ENCODE peak calls at places on chromosomes 1 and 21, in five cellular contexts. M is Calu3; O is AG09319; B is iris pigment epithelial cell; T is NK-92 treated with Interleukin-12 subunit alpha and Interleukin-12 subunit beta, amount 100 ng/mL, for 24 hours. H is an unnamed sample.

GRCh38 chr1:228226141-228226874 is 18.5 kb downstream of the OBSCN start:
- DNase-seq in M (no peak), O (no peak), B (no peak), T (no peak), H (no peak)

GRCh38 chr1:53393325-53393792 is 65.5 kb upstream of the LRP8 start:
- DNase-seq in M (peak; percentile 87), O (no peak), B (peak; percentile 50), T (peak; percentile 48), H (peak; percentile 71)

GRCh38 chr1:229203030-229203751 is 67.7 kb upstream of the RAB4A start:
- DNase-seq in M (peak; percentile 54), O (no peak), B (peak; percentile 75), T (no peak), H (no peak)

GRCh38 chr1:186139706-186140105 is 235.3 kb downstream of the TPR start:
- DNase-seq in M (no peak), O (peak; percentile 12), B (peak; percentile 84), T (no peak), H (no peak)

GRCh38 chr1:113185463-113186104 is 112.6 kb downstream of the LRIG2 start:
- DNase-seq in M (no peak), O (no peak), B (no peak), T (no peak), H (no peak)

GRCh38 chr1:9840176-9840575 is 16.4 kb upstream of the CLSTN1 start:
- DNase-seq in M (no peak), O (no peak), B (no peak), T (no peak), H (no peak)

GRCh38 chr1:199700551-199700950 is 327.0 kb upstream of the NR5A2 start:
- DNase-seq in M (no peak), O (no peak), B (no peak), T (no peak), H (no peak)

GRCh38 chr1:174974711-174975111 is 25.0 kb upstream of the CACYBP start:
- DNase-seq in M (no peak), O (no peak), B (no peak), T (no peak), H (no peak)

GRCh38 chr1:157035121-157035520 is 10.4 kb downstream of the ARHGEF11 start:
- DNase-seq in M (no peak), O (no peak), B (no peak), T (no peak), H (no peak)

GRCh38 chr1:193031431-193031830 is 27.7 kb downstream of the UCHL5 start:
- DNase-seq in M (no peak), O (no peak), B (peak; percentile 36), T (no peak), H (no peak)

GRCh38 chr1:209895709-209896108 is 42.3 kb upstream of the SYT14 start:
- DNase-seq in M (peak; percentile 56), O (peak; percentile 29), B (peak; percentile 87), T (no peak), H (no peak)

GRCh38 chr1:213871179-213871578 is 116.6 kb upstream of the PROX1 start:
- DNase-seq in M (no peak), O (no peak), B (no peak), T (peak; percentile 12), H (no peak)

GRCh38 chr21:44533891-44534627 is 5.9 kb downstream of the KRTAP10-1 start:
- DNase-seq in M (no peak), O (no peak), B (no peak), T (no peak), H (no peak)

GRCh38 chr1:151282883-151283725 is 1.0 kb downstream of the ZNF687 start:
- DNase-seq in M (peak; percentile 25), O (no peak), B (peak; percentile 29), T (no peak), H (peak; percentile 28)

GRCh38 chr21:17343055-17343454 is 169.8 kb upstream of the CXADR start:
- DNase-seq in M (peak; percentile 4), O (no peak), B (peak; percentile 20), T (no peak), H (no peak)

GRCh38 chr21:17781524-17781923 is 37.6 kb downstream of the C21orf91 start:
- DNase-seq in M (no peak), O (no peak), B (no peak), T (no peak), H (no peak)

GRCh38 chr1:53326598-53327182 is 1.2 kb downstream of the LRP8 start:
- DNase-seq in M (peak; percentile 46), O (no peak), B (peak; percentile 32), T (peak; percentile 86), H (peak; percentile 25)

GRCh38 chr1:10271090-10271489 is 60.7 kb downstream of the KIF1B start:
- DNase-seq in M (no peak), O (no peak), B (no peak), T (no peak), H (no peak)

GRCh38 chr1:226921504-226921903 is 18.6 kb upstream of the COQ8A start:
- DNase-seq in M (no peak), O (no peak), B (no peak), T (no peak), H (no peak)

GRCh38 chr1:241927321-241927720 is 30.2 kb upstream of the BECN2 start:
- DNase-seq in M (no peak), O (no peak), B (no peak), T (no peak), H (no peak)

GRCh38 chr1:185316163-185317033 is 645 bp downstream of the IVNS1ABP start:
- DNase-seq in M (peak; percentile 96), O (peak; percentile 85), B (peak; percentile 92), T (peak; percentile 83), H (peak; percentile 90)

GRCh38 chr1:156103521-156103947 is 11.0 kb upstream of the LMNA start:
- DNase-seq in M (peak; percentile 54), O (no peak), B (no peak), T (no peak), H (no peak)

GRCh38 chr1:92410706-92411105 is 76.0 kb downstream of the GFI1 start:
- DNase-seq in M (no peak), O (no peak), B (no peak), T (peak; percentile 25), H (no peak)

GRCh38 chr1:26307363-26307781 is 936 bp upstream of the UBXN11 start:
- DNase-seq in M (no peak), O (no peak), B (no peak), T (no peak), H (no peak)

GRCh38 chr1:33087677-33088076 is 6.7 kb downstream of the AZIN2 start:
- DNase-seq in M (no peak), O (no peak), B (no peak), T (no peak), H (no peak)

GRCh38 chr1:183138301-183138700 is 47.8 kb upstream of the LAMC2 start:
- DNase-seq in M (no peak), O (no peak), B (no peak), T (no peak), H (no peak)

GRCh38 chr1:24481098-24481497 is 21.5 kb upstream of the RCAN3 start:
- DNase-seq in M (no peak), O (no peak), B (no peak), T (no peak), H (no peak)

GRCh38 chr21:46507562-46507961 is 48.9 kb downstream of the DIP2A start:
- DNase-seq in M (no peak), O (no peak), B (no peak), T (no peak), H (no peak)

GRCh38 chr1:46757956-46758304 is 39.0 kb upstream of the EFCAB14 start:
- DNase-seq in M (no peak), O (no peak), B (no peak), T (no peak), H (no peak)

GRCh38 chr1:41656088-41656487 is 171.6 kb upstream of the EDN2 start:
- DNase-seq in M (no peak), O (no peak), B (no peak), T (no peak), H (no peak)

GRCh38 chr1:104953555-104953954 is 1203.9 kb downstream of the AMY1C start:
- DNase-seq in M (no peak), O (no peak), B (no peak), T (no peak), H (no peak)

GRCh38 chr1:43074244-43074643 is 97.8 kb downstream of the EBNA1BP2 start:
- DNase-seq in M (peak; percentile 37), O (no peak), B (no peak), T (no peak), H (no peak)